ENCODE peak calls at places on chromosomes 7 and 10, in four cellular contexts. Z is A549, N is OCI-LY7, A is fibroblast of lung. E is an unnamed sample.

GRCh38 chr7:108136191-108136581 is 6.0 kb upstream of the LAMB4 start:
- DNase-seq in Z (no peak), N (no peak), A (peak), E (peak)

GRCh38 chr10:116565533-116565932 is 19.8 kb downstream of the PNLIP start:
- DNase-seq in Z (no peak), N (no peak), A (no peak), E (no peak)

GRCh38 chr10:121043124-121043849 is 192.1 kb downstream of the WDR11 start:
- DNase-seq in Z (no peak), N (no peak), A (no peak), E (no peak)

GRCh38 chr7:121395494-121395960 is 581 bp downstream of the FAM3C start:
- DNase-seq in Z (peak), N (peak), A (no peak), E (peak)

GRCh38 chr7:137017221-137017620 is 148.8 kb downstream of the CHRM2 start:
- DNase-seq in Z (no peak), N (no peak), A (no peak), E (no peak)

GRCh38 chr7:10022957-10023356 is 950.7 kb upstream of the PHF14 start:
- DNase-seq in Z (no peak), N (no peak), A (peak), E (no peak)

GRCh38 chr10:121078036-121078435 is 226.9 kb downstream of the WDR11 start:
- DNase-seq in Z (no peak), N (no peak), A (no peak), E (no peak)

GRCh38 chr7:93601363-93601762 is 26.8 kb upstream of the CALCR start:
- DNase-seq in Z (no peak), N (no peak), A (no peak), E (no peak)

GRCh38 chr7:45203947-45204445 is 46.4 kb downstream of the RAMP3 start:
- DNase-seq in Z (no peak), N (no peak), A (peak), E (no peak)

GRCh38 chr10:5896208-5896607 is 6.2 kb downstream of the FBH1 start:
- DNase-seq in Z (no peak), N (no peak), A (no peak), E (no peak)

GRCh38 chr7:108875139-108875538 is 305.5 kb downstream of the DNAJB9 start:
- DNase-seq in Z (no peak), N (peak), A (peak), E (peak)

GRCh38 chr7:128201690-128202085 is 39.4 kb upstream of the LEP start:
- DNase-seq in Z (no peak), N (no peak), A (no peak), E (no peak)

GRCh38 chr10:133391761-133392518 is 2.0 kb upstream of the MTG1 start:
- DNase-seq in Z (no peak), N (peak), A (no peak), E (peak)

GRCh38 chr7:150854066-150855000 is 2.0 kb downstream of the AOC1 start:
- DNase-seq in Z (no peak), N (no peak), A (no peak), E (no peak)

GRCh38 chr7:88224596-88225275 is 4.9 kb upstream of the SRI start:
- DNase-seq in Z (no peak), N (no peak), A (peak), E (no peak)

GRCh38 chr10:26215923-26216576 is 524 bp upstream of the GAD2 start:
- DNase-seq in Z (peak), N (no peak), A (no peak), E (peak)

GRCh38 chr7:44062903-44063295 is 2.5 kb downstream of the PGAM2 start:
- DNase-seq in Z (no peak), N (no peak), A (no peak), E (no peak)

GRCh38 chr7:134854816-134855215 is 75.4 kb downstream of the CALD1 start:
- DNase-seq in Z (no peak), N (peak), A (no peak), E (peak)

GRCh38 chr10:17061418-17061817 is 68.2 kb downstream of the CUBN start:
- DNase-seq in Z (no peak), N (no peak), A (no peak), E (no peak)

GRCh38 chr10:102919237-102919959 is 1.3 kb downstream of the CNNM2 start:
- DNase-seq in Z (no peak), N (no peak), A (no peak), E (peak)

GRCh38 chr10:69466689-69467088 is 15.4 kb downstream of the TSPAN15 start:
- DNase-seq in Z (no peak), N (no peak), A (no peak), E (no peak)

GRCh38 chr10:123266981-123267380 is 112.8 kb downstream of the BUB3 start:
- DNase-seq in Z (no peak), N (no peak), A (no peak), E (no peak)

GRCh38 chr10:10992961-10993714 is 24.5 kb upstream of the CELF2 start:
- DNase-seq in Z (no peak), N (no peak), A (no peak), E (no peak)

GRCh38 chr7:32479574-32480200 is 10.5 kb downstream of the LSM5 start:
- DNase-seq in Z (peak), N (peak), A (peak), E (peak)

GRCh38 chr7:111855842-111856227 is 293.5 kb upstream of the IMMP2L start:
- DNase-seq in Z (no peak), N (no peak), A (peak), E (no peak)

GRCh38 chr10:112783653-112784426 is 166.2 kb upstream of the TCF7L2 start:
- DNase-seq in Z (no peak), N (no peak), A (no peak), E (no peak)

GRCh38 chr10:43042503-43043341 is 34.1 kb upstream of the RET start:
- DNase-seq in Z (no peak), N (no peak), A (no peak), E (no peak)

GRCh38 chr7:32500922-32501341 is 5.6 kb downstream of the AVL9 start:
- DNase-seq in Z (no peak), N (no peak), A (peak), E (no peak)

GRCh38 chr10:56470701-56471100 is 109.6 kb upstream of the ZWINT start:
- DNase-seq in Z (no peak), N (no peak), A (no peak), E (no peak)

GRCh38 chr10:56472978-56473377 is 111.9 kb upstream of the ZWINT start:
- DNase-seq in Z (no peak), N (no peak), A (no peak), E (no peak)

GRCh38 chr10:56466005-56466404 is 104.9 kb upstream of the ZWINT start:
- DNase-seq in Z (no peak), N (no peak), A (no peak), E (no peak)

DNA sequence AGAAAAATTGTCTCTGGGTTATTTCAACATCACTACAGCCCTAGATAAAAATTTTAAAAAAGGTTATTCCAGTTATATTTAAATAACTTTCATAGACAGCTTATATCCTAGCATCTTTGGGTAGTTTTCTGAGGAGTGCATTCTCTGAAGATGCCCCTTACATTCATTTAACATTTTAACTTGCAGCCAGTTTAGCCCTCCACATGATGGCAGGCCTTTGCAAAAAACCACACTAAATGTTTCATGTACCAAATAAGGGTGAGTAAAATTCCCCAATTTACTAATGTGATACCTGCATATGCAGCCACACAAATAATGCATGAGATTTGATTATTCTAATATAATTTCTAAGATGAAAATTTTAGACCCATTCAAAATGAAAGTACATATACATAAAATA is 108.4 kb upstream of the ZWINT start:
- DNase-seq in Z (no peak), N (peak), A (no peak), E (no peak)
- TF ChIP-seq CTCF in Z (no peak), N (peak), A (no peak), E (no peak)

DNA sequence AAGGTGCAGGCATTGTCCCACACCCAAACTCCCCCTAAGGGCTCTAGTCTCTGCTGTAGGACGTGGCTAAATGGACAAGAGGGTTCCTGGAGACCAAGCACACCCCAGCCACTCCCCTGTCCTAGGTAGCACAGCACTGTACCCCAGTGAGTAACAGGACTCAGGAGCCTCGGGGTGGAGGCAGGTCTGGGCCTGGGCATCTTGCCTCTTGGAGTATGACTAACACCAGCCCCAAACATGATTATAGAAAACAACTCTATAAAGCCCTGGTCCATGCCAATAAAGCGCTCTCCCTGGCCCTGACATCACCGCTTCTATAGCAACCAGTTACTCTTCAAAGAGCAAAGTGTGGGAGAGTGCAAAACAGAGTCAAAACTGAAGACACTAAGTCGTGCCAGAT is 195.0 kb downstream of the CALN1 start:
- DNase-seq in Z (no peak), N (no peak), A (no peak), E (no peak)
- TF ChIP-seq CTCF in Z (no peak), N (no peak), A (no peak), E (no peak)

DNA sequence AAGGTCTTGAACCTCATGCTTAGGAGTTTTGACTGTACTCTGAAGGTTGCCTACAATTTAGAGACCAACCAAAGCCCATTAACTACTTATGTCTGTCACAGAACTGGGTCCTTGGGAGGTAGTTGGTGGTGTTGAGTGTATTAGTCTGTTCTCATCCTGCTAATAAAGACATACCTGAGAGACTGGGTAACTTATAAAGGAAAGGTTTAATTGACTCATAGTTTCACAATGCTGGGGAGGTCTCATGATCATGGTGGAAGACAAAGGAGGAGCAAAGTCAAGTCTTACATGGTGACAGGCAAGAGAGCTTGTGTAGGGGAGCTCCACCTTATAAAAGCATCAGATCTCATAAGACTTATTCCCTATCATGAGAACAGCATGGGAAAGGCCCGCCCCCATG is 319.6 kb upstream of the ZMIZ1 start:
- DNase-seq in Z (no peak), N (no peak), A (no peak), E (no peak)
- TF ChIP-seq CTCF in Z (no peak), N (no peak), A (no peak), E (no peak)

GRCh38 chr10:4405828-4406227 is 420.2 kb upstream of the AKR1E2 start:
- DNase-seq in Z (no peak), N (no peak), A (no peak), E (no peak)
- TF ChIP-seq CTCF in Z (no peak), N (no peak), A (no peak), E (no peak)

E was measured in activated CD8-positive, alpha-beta T cell treated with anti-CD3 and anti-CD28 coated beads for 36 hours.